ENCODE peak calls at places on chromosomes 11 and 22, in seven cellular contexts. A is bronchial epithelial cell, X is astrocyte, G is psoas muscle, J is heart right ventricle, Q is mesothelial cell of epicardium, C is lower lobe of right lung. R is an unnamed sample.

GRCh38 chr11:29272019-29272654 is 744.7 kb downstream of the KCNA4 start:
- DNase-seq in A (peak; percentile 64), X (peak; percentile 44), G (peak; percentile 21), J (no peak), Q (no peak), C (no peak), R (no peak)

GRCh38 chr11:85682330-85683305 is 3.4 kb downstream of the CCDC89 start:
- DNase-seq in A (no peak), X (peak; percentile 30), G (peak; percentile 86), J (peak; percentile 72), Q (no peak), C (peak; percentile 80), R (no peak)

GRCh38 chr11:112844530-112844929 is 116.7 kb upstream of the NCAM1 start:
- DNase-seq in A (no peak), X (no peak), G (no peak), J (no peak), Q (no peak), C (no peak), R (no peak)

GRCh38 chr11:2443881-2444300 is 423 bp downstream of the TRPM5 start:
- DNase-seq in A (no peak), X (no peak), G (peak; percentile 35), J (no peak), Q (no peak), C (peak; percentile 62), R (no peak)

GRCh38 chr11:122729139-122729538 is 73.6 kb downstream of the UBASH3B start:
- DNase-seq in A (no peak), X (no peak), G (no peak), J (no peak), Q (no peak), C (no peak), R (no peak)

GRCh38 chr11:17894929-17895658 is 117.8 kb downstream of the SERGEF start:
- DNase-seq in A (no peak), X (no peak), G (no peak), J (peak; percentile 18), Q (no peak), C (no peak), R (no peak)

GRCh38 chr11:110121204-110121603 is 28.0 kb downstream of the ZC3H12C start:
- DNase-seq in A (peak; percentile 49), X (peak; percentile 67), G (no peak), J (no peak), Q (no peak), C (no peak), R (no peak)

GRCh38 chr11:132062541-132062940 is 692.1 kb downstream of the NTM start:
- DNase-seq in A (no peak), X (peak; percentile 93), G (no peak), J (no peak), Q (no peak), C (no peak), R (no peak)

GRCh38 chr11:114196994-114197702 is 99.1 kb upstream of the NNMT start:
- DNase-seq in A (no peak), X (no peak), G (no peak), J (no peak), Q (no peak), C (no peak), R (no peak)

GRCh38 chr11:86207413-86207812 is 37.1 kb upstream of the EED start:
- DNase-seq in A (no peak), X (no peak), G (no peak), J (no peak), Q (no peak), C (no peak), R (no peak)

GRCh38 chr22:17633217-17633997 is 4.9 kb upstream of the ATP6V1E1 start:
- DNase-seq in A (peak; percentile 98), X (peak; percentile 92), G (no peak), J (no peak), Q (no peak), C (no peak), R (no peak)

GRCh38 chr11:44597358-44598009 is 32.0 kb downstream of the CD82 start:
- DNase-seq in A (no peak), X (no peak), G (no peak), J (no peak), Q (no peak), C (no peak), R (no peak)

GRCh38 chr11:99803501-99803900 is 782.8 kb downstream of the CNTN5 start:
- DNase-seq in A (no peak), X (no peak), G (no peak), J (no peak), Q (no peak), C (no peak), R (no peak)

GRCh38 chr22:47615051-47615450 is 852.6 kb downstream of the TBC1D22A start:
- DNase-seq in A (no peak), X (no peak), G (no peak), J (no peak), Q (no peak), C (no peak), R (no peak)

GRCh38 chr22:28951969-28952521 is 68.7 kb downstream of the ZNRF3 start:
- DNase-seq in A (no peak), X (peak; percentile 70), G (no peak), J (no peak), Q (peak; percentile 44), C (no peak), R (no peak)

GRCh38 chr11:5289696-5290095 is 12.1 kb downstream of the OR51B4 start:
- DNase-seq in A (peak; percentile 31), X (no peak), G (no peak), J (no peak), Q (no peak), C (no peak), R (no peak)

GRCh38 chr11:118785362-118785761 is 5.6 kb downstream of the DDX6 start:
- DNase-seq in A (peak; percentile 25), X (peak; percentile 6), G (no peak), J (no peak), Q (no peak), C (no peak), R (no peak)

GRCh38 chr22:48065852-48066251 is 1303.4 kb downstream of the TBC1D22A start:
- DNase-seq in A (no peak), X (no peak), G (no peak), J (no peak), Q (no peak), C (no peak), R (no peak)

GRCh38 chr11:12981879-12982531 is 27.1 kb upstream of the RASSF10 start:
- DNase-seq in A (peak; percentile 37), X (no peak), G (no peak), J (no peak), Q (no peak), C (no peak), R (no peak)
- TF ChIP-seq CTCF in A (peak; percentile 10), X (no peak), G (no peak), J (no peak), Q (no peak), C (no peak), R (peak; percentile 15)

GRCh38 chr11:19905280-19905853 is 192.7 kb downstream of the NAV2 start:
- DNase-seq in A (peak; percentile 54), X (peak; percentile 50), G (no peak), J (no peak), Q (no peak), C (no peak), R (no peak)

GRCh38 chr11:19907839-19908238 is 195.2 kb downstream of the NAV2 start:
- DNase-seq in A (no peak), X (no peak), G (no peak), J (no peak), Q (no peak), C (no peak), R (no peak)

GRCh38 chr11:19907008-19907579 is 194.5 kb downstream of the NAV2 start:
- DNase-seq in A (no peak), X (no peak), G (no peak), J (no peak), Q (no peak), C (no peak), R (no peak)

GRCh38 chr11:19903620-19904069 is 191.0 kb downstream of the NAV2 start:
- DNase-seq in A (peak; percentile 65), X (peak; percentile 68), G (peak; percentile 72), J (peak; percentile 72), Q (peak; percentile 87), C (peak; percentile 68), R (peak; percentile 81)

GRCh38 chr11:19906126-19906525 is 193.5 kb downstream of the NAV2 start:
- DNase-seq in A (no peak), X (no peak), G (no peak), J (no peak), Q (no peak), C (no peak), R (no peak)
- TF ChIP-seq CTCF in A (no peak), X (no peak), G (no peak), J (no peak), Q (no peak), C (no peak), R (no peak)

DNA sequence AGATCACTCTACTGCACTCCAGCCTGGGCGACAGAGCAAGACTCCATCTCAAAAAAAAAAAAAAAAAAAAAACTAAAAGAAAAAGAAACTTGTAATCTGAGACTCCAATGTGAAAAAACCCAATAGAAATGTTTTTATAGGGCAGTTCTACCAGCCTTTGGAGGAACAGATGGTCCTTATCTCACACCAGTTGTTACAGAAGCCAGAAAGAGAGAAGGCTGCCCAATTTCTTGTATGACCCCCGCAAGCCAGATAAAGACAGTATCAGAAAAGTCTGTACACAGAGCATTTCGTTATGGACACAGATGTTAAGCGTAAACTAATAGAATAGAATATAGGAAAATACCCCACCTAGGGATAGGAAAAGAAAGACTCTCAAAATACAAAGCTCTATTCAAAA is 11.3 kb upstream of the TSGA10IP start:
- DNase-seq in A (no peak), X (no peak), G (no peak), J (no peak), Q (no peak), C (no peak), R (no peak)
- TF ChIP-seq CTCF in A (no peak), X (no peak), G (no peak), J (no peak), Q (no peak), C (no peak), R (no peak)

GRCh38 chr22:50102946-50103345 is 13.1 kb downstream of the MOV10L1 start:
- DNase-seq in A (peak; percentile 61), X (no peak), G (no peak), J (no peak), Q (no peak), C (no peak), R (no peak)
- TF ChIP-seq CTCF in A (peak; percentile 3), X (no peak), G (no peak), J (no peak), Q (no peak), C (no peak), R (no peak)

DNA sequence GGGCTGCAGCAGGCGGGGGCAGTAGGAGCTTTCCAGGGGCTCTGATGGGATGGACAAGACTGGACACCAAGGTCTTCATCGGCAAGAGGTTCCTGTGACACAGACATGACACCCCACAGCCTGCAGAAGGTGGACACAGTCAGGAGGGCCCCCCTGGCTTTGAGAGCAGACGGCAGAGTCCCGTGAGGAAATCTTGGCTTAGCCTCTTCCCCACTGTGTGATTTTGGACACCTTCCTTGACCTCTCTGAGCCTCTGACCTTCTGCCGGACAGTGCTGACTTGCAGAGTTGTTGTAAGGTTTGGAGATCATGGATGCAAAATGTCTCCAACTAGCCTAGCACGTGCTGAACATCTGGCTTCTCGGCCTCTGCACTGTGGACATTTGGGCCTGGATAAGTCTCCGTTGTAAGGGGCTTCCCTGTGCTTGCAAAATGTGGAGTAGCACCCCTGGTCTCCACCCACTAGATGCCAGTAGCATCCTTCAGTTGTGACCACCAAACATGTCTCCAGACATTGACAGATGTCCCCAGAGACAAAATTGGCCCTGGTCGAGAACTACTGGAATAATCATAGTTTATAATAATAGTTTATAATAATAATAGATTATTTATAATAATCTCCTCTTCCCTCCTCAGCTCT is 54.6 kb downstream of the MCM5 start:
- DNase-seq in A (no peak), X (no peak), G (no peak), J (peak; percentile 25), Q (no peak), C (no peak), R (no peak)
- TF ChIP-seq CTCF in A (no peak), X (no peak), G (peak; percentile 19), J (peak; percentile 23), Q (no peak), C (peak; percentile 31), R (peak; percentile 36)

R was measured in type B pancreatic cell.